ENCODE peak calls at places on chromosomes 5 and 9, in seven cellular contexts. Q is nephron progenitor cell; T is cardiac muscle cell; S is CD4-positive, alpha-beta T cell; P is GM13977; J is CD8-positive, alpha-beta T cell; Z is OCI-LY7. F is an unnamed sample.

GRCh38 chr5:142202282-142202681 is 93.7 kb downstream of the NDFIP1 start:
- DNase-seq in Q (no peak), T (no peak), S (no peak), P (no peak), J (no peak), Z (no peak), F (no peak)

GRCh38 chr9:108860764-108861163 is 1.3 kb upstream of the ACTL7A start:
- DNase-seq in Q (no peak), T (no peak), S (no peak), P (no peak), J (no peak), Z (no peak), F (no peak)

GRCh38 chr5:142032747-142033631 is 20.2 kb upstream of the GNPDA1 start:
- DNase-seq in Q (no peak), T (no peak), S (no peak), P (no peak), J (no peak), Z (no peak), F (peak)

GRCh38 chr5:136040746-136041415 is 12.1 kb downstream of the TGFBI start:
- DNase-seq in Q (no peak), T (no peak), S (no peak), P (no peak), J (no peak), Z (peak), F (no peak)

GRCh38 chr5:128174951-128175350 is 91.4 kb downstream of the SLC12A2 start:
- DNase-seq in Q (no peak), T (no peak), S (no peak), P (no peak), J (no peak), Z (no peak), F (no peak)

GRCh38 chr5:149550267-149550582 is 1.0 kb downstream of the CSNK1A1 start:
- DNase-seq in Q (no peak), T (no peak), S (no peak), P (no peak), J (peak), Z (no peak), F (no peak)

GRCh38 chr9:111891910-111892499 is 4.6 kb upstream of the UGCG start:
- DNase-seq in Q (no peak), T (no peak), S (no peak), P (peak), J (no peak), Z (peak), F (no peak)

GRCh38 chr5:169290895-169291294 is 10.0 kb downstream of the SLIT3 start:
- DNase-seq in Q (no peak), T (no peak), S (no peak), P (no peak), J (no peak), Z (no peak), F (no peak)

GRCh38 chr5:6827815-6828214 is 114.6 kb downstream of the TENT4A start:
- DNase-seq in Q (no peak), T (peak), S (peak), P (peak), J (no peak), Z (no peak), F (no peak)

GRCh38 chr9:7827792-7828191 is 28.2 kb upstream of the DMAC1 start:
- DNase-seq in Q (no peak), T (peak), S (no peak), P (no peak), J (no peak), Z (no peak), F (no peak)

GRCh38 chr5:90022711-90023053 is 386.9 kb downstream of the CETN3 start:
- DNase-seq in Q (no peak), T (no peak), S (no peak), P (no peak), J (no peak), Z (no peak), F (no peak)

GRCh38 chr5:84032404-84032803 is 311.7 kb upstream of the HAPLN1 start:
- DNase-seq in Q (no peak), T (no peak), S (no peak), P (no peak), J (no peak), Z (no peak), F (no peak)

GRCh38 chr9:76180541-76180940 is 213.7 kb downstream of the RFK start:
- DNase-seq in Q (no peak), T (no peak), S (no peak), P (no peak), J (no peak), Z (no peak), F (no peak)

GRCh38 chr5:75282581-75282980 is 45.9 kb upstream of the ANKRD31 start:
- DNase-seq in Q (no peak), T (no peak), S (no peak), P (no peak), J (no peak), Z (no peak), F (no peak)

GRCh38 chr5:38424237-38425080 is 132.0 kb downstream of the LIFR start:
- DNase-seq in Q (no peak), T (no peak), S (no peak), P (no peak), J (no peak), Z (no peak), F (no peak)

GRCh38 chr5:38426493-38426892 is 130.0 kb downstream of the LIFR start:
- DNase-seq in Q (no peak), T (no peak), S (no peak), P (no peak), J (no peak), Z (no peak), F (no peak)

GRCh38 chr5:38420691-38421395 is 135.6 kb downstream of the LIFR start:
- DNase-seq in Q (peak), T (peak), S (no peak), P (peak), J (peak), Z (peak), F (peak)

GRCh38 chr5:38422622-38423021 is 133.8 kb downstream of the LIFR start:
- DNase-seq in Q (no peak), T (no peak), S (no peak), P (no peak), J (no peak), Z (no peak), F (no peak)

DNA sequence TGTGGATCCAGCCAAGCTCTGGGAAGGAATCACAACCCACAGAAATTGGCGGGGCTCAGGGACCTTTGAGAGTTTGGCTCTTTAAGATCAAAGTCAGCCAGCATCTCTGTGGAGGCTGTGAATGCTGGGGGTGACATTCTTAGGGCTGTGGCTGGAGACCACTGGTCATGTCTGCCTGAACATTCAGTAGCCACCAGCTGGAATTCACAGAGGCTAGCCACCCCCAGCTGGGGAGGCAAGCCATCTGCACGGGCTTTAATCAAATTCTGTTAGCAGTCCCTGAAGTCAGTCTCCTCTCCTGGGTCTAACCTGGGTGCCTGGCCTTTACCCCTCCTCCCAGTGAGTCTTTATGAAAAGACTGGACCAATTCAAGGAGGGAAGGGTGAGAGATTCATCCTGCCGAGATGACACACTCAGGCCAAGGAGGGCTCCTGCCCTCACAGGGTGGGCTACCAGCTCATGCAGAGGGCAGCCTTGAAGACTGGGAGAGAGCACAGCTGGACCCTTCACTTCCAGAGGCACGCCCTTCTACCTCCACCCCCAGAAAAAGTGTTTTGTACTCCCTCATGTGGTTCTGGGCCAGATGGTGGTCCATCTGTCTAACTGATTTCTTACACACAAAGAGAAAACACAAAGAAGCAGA is 132.8 kb downstream of the LIFR start:
- DNase-seq in Q (no peak), T (no peak), S (no peak), P (no peak), J (no peak), Z (no peak), F (no peak)
- TF ChIP-seq CTCF in Q (no peak), T (no peak), S (no peak), P (no peak), J (no peak), Z (no peak), F (no peak)

DNA sequence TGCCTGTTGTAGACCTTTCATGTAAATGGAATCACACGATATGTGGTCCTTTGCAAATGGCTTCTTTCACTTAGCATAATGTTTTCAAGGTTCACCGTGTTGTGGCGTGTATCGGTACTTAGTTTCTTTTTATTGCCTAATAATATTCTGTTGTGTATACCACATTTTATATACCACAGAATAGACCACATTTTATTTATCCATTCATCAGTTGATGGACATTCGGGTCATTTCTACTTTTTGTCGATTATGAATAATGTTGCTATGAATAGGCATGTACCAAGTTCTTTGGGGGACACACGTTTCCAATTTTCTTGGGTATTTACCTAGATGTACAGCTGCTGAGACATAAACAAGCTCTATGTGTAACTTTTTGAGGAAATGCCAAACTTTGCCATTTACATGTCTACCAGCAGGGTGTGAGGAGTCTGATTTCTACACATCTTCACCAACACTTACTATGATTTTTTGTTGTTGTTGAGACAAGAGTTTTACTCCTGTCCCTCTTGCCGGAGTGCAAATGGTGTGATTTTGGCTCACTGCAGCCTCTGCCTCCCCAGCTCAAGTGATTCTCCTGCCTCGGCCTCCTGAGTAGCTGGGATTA is 144.7 kb downstream of the RGS3 start:
- DNase-seq in Q (no peak), T (no peak), S (no peak), P (no peak), J (no peak), Z (no peak), F (no peak)
- TF ChIP-seq CTCF in Q (no peak), T (no peak), S (no peak), P (no peak), J (no peak), Z (no peak), F (no peak)

GRCh38 chr9:35617548-35617947 is 665 bp downstream of the CD72 start:
- DNase-seq in Q (no peak), T (no peak), S (no peak), P (no peak), J (no peak), Z (no peak), F (no peak)

GRCh38 chr9:35618854-35619799 is 914 bp upstream of the CD72 start:
- DNase-seq in Q (no peak), T (no peak), S (peak), P (peak), J (peak), Z (peak), F (no peak)

GRCh38 chr9:35618325-35618727 is at the start of gene CD72:
- DNase-seq in Q (no peak), T (no peak), S (no peak), P (no peak), J (no peak), Z (peak), F (no peak)

GRCh38 chr9:35615981-35616680 is 2.1 kb downstream of the CD72 start:
- DNase-seq in Q (no peak), T (no peak), S (no peak), P (no peak), J (no peak), Z (no peak), F (no peak)

GRCh38 chr9:35616681-35617459 is 1.3 kb downstream of the CD72 start:
- DNase-seq in Q (peak), T (peak), S (peak), P (peak), J (peak), Z (peak), F (peak)
- TF ChIP-seq CTCF in Q (no peak), T (no peak), S (peak), P (peak), J (peak), Z (peak), F (peak)

DNA sequence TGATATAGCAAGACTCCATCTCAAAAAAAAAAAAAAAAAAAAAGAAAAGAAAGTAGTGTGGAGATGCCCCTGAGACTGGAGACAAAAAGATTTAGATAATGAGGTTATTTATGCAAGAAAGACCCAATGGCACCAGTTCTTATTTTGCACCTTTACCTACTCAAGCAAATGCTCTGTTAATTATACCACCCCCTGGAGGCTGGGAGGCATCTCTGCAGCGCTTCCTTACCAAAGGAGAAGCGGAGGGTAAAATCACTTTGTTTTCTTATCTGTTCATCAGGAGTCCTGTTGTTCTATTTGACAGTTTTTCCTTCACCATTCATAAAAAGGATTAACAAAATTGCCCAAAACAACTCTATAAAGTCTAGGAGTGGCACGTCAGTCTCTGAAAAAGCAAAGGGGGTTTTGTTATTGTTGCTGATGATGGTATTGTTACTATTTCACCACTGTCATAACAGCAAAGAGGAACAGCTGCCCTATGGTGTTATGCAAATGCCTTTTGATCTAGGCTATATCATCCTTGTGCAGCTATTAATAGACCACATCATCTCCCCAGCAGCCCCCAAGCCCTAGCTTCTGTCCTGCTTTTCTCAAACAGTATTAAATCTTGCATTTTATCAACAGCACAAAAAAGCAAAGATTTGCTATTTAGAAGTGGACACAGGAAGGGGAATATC is 174.0 kb downstream of the PALM2AKAP2 start:
- DNase-seq in Q (no peak), T (no peak), S (no peak), P (no peak), J (no peak), Z (peak), F (no peak)
- TF ChIP-seq CTCF in Q (no peak), T (no peak), S (no peak), P (peak), J (no peak), Z (peak), F (no peak)

DNA sequence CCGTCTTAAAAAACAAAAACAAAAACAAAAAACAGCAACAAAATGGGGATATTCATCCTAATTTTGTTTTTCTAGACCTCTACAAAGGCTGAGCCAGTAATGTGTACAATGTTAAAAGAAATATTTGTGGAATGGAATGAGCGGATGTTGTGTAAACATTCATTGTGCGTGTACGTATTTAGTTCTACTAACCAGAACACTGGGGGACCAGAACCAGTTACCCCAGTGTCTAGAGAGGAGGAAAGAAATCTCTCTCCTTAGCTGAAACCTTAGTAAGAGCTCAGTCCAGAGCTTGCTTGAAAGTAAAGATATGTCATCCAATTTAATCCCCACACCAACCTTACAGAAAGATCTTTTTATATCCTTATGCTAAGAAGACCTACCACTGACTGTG is 106.7 kb upstream of the CPEB4 start:
- DNase-seq in Q (no peak), T (no peak), S (no peak), P (no peak), J (no peak), Z (no peak), F (no peak)
- TF ChIP-seq CTCF in Q (no peak), T (no peak), S (no peak), P (no peak), J (no peak), Z (no peak), F (no peak)

GRCh38 chr5:81360640-81361039 is 33.3 kb downstream of the ACOT12 start:
- DNase-seq in Q (no peak), T (no peak), S (no peak), P (no peak), J (no peak), Z (no peak), F (no peak)
- TF ChIP-seq CTCF in Q (no peak), T (no peak), S (no peak), P (no peak), J (no peak), Z (no peak), F (no peak)

DNA sequence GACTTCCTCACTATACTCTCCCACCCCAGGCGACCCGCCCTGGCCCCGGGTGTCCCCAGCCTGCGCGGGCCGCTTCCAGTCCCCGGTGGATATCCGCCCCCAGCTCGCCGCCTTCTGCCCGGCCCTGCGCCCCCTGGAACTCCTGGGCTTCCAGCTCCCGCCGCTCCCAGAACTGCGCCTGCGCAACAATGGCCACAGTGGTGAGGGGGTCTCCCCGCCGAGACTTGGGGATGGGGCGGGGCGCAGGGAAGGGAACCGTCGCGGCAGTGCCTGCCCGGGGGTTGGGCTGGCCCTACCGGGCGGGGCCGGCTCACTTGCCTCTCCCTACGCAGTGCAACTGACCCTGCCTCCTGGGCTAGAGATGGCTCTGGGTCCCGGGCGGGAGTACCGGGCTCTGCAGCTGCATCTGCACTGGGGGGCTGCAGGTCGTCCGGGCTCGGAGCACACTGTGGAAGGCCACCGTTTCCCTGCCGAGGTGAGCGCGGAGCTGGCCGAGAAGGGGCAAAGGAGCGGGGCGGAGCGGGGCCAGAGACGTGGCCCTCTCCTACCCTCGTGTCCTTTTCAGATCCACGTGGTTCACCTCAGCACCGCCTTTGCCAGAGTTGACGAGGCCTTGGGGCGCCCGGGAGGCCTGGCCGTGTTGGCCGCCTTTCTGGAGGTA is 2.1 kb downstream of the CA9 start:
- DNase-seq in Q (peak), T (peak), S (no peak), P (peak), J (peak), Z (no peak), F (peak)
- TF ChIP-seq CTCF in Q (no peak), T (peak), S (no peak), P (no peak), J (no peak), Z (no peak), F (no peak)